ENCODE peak calls at places on chromosomes 7 and 10, in five cellular contexts. W is sigmoid colon, Z is A549, I is transverse colon, A is tibial nerve. B is an unnamed sample.

GRCh38 chr10:93437000-93437945 is 44.9 kb downstream of the MYOF start:
- DNase-seq in W (peak; percentile 98), Z (peak; percentile 89), I (peak; percentile 64), A (peak; percentile 83), B (peak; percentile 84)

GRCh38 chr7:47506716-47507354 is 75.1 kb downstream of the TNS3 start:
- DNase-seq in W (no peak), Z (no peak), I (no peak), A (no peak), B (peak; percentile 53)

GRCh38 chr7:93359520-93360198 is 127.5 kb downstream of the VPS50 start:
- DNase-seq in W (no peak), Z (no peak), I (no peak), A (no peak), B (no peak)

GRCh38 chr7:109545686-109546085 is 976.0 kb downstream of the DNAJB9 start:
- DNase-seq in W (no peak), Z (no peak), I (no peak), A (no peak), B (no peak)

GRCh38 chr10:61970182-61971015 is 68.9 kb downstream of the ARID5B start:
- DNase-seq in W (no peak), Z (no peak), I (no peak), A (no peak), B (no peak)

GRCh38 chr10:94571528-94571927 is 25.9 kb downstream of the HELLS start:
- DNase-seq in W (no peak), Z (no peak), I (no peak), A (no peak), B (no peak)

GRCh38 chr10:43249151-43249961 is 17.5 kb downstream of the RASGEF1A start:
- DNase-seq in W (peak; percentile 40), Z (no peak), I (no peak), A (no peak), B (peak; percentile 8)

GRCh38 chr10:123270221-123270620 is 116.0 kb downstream of the BUB3 start:
- DNase-seq in W (no peak), Z (no peak), I (no peak), A (no peak), B (no peak)

GRCh38 chr10:125014984-125015944 is 73.3 kb downstream of the ZRANB1 start:
- DNase-seq in W (peak; percentile 72), Z (no peak), I (no peak), A (no peak), B (no peak)

GRCh38 chr7:105461518-105461917 is 60.6 kb downstream of the PUS7 start:
- DNase-seq in W (no peak), Z (no peak), I (no peak), A (no peak), B (no peak)

GRCh38 chr7:35454575-35455385 is 200.9 kb upstream of the TBX20 start:
- DNase-seq in W (no peak), Z (no peak), I (no peak), A (no peak), B (peak; percentile 33)

GRCh38 chr10:89879121-89879520 is 177.7 kb downstream of the KIF20B start:
- DNase-seq in W (no peak), Z (no peak), I (no peak), A (no peak), B (no peak)

GRCh38 chr10:50375051-50375452 is 123.7 kb upstream of the ASAH2 start:
- DNase-seq in W (no peak), Z (no peak), I (no peak), A (no peak), B (no peak)

GRCh38 chr7:16071246-16071857 is 350.0 kb downstream of the CRPPA start:
- DNase-seq in W (no peak), Z (peak; percentile 25), I (peak; percentile 10), A (no peak), B (no peak)

GRCh38 chr7:80432166-80432565 is 79.7 kb downstream of the GNAT3 start:
- DNase-seq in W (no peak), Z (no peak), I (no peak), A (no peak), B (no peak)

GRCh38 chr7:55784151-55784550 is 78.4 kb downstream of the SEPTIN14 start:
- DNase-seq in W (no peak), Z (no peak), I (no peak), A (no peak), B (no peak)

GRCh38 chr10:69800109-69800508 is 1.6 kb upstream of the COL13A1 start:
- DNase-seq in W (no peak), Z (peak; percentile 72), I (peak; percentile 51), A (peak; percentile 55), B (no peak)

GRCh38 chr10:69912584-69912983 is 110.9 kb downstream of the COL13A1 start:
- DNase-seq in W (no peak), Z (no peak), I (peak; percentile 55), A (no peak), B (no peak)

GRCh38 chr7:137994091-137994688 is 7.7 kb downstream of the CREB3L2 start:
- DNase-seq in W (no peak), Z (no peak), I (no peak), A (no peak), B (no peak)

GRCh38 chr10:111206521-111206920 is 129.7 kb downstream of the ADRA2A start:
- DNase-seq in W (no peak), Z (no peak), I (peak; percentile 16), A (no peak), B (no peak)

GRCh38 chr10:110445871-110446270 is 51.8 kb upstream of the DUSP5 start:
- DNase-seq in W (peak; percentile 8), Z (no peak), I (no peak), A (no peak), B (no peak)

GRCh38 chr10:124232686-124233545 is 139.5 kb upstream of the CHST15 start:
- DNase-seq in W (peak; percentile 74), Z (no peak), I (no peak), A (no peak), B (no peak)

GRCh38 chr10:113578766-113579165 is 25.9 kb downstream of the HABP2 start:
- DNase-seq in W (no peak), Z (no peak), I (no peak), A (no peak), B (no peak)

GRCh38 chr10:4351723-4352565 is 474.1 kb upstream of the AKR1E2 start:
- DNase-seq in W (no peak), Z (no peak), I (no peak), A (no peak), B (no peak)

GRCh38 chr10:103739039-103739764 is 116.2 kb downstream of the SH3PXD2A start:
- DNase-seq in W (peak; percentile 87), Z (no peak), I (peak; percentile 40), A (peak; percentile 17), B (peak; percentile 77)

GRCh38 chr10:22615819-22616499 is 98.4 kb downstream of the PIP4K2A start:
- DNase-seq in W (peak; percentile 73), Z (no peak), I (peak; percentile 65), A (peak; percentile 21), B (no peak)

GRCh38 chr10:33334170-33334838 is at the start of gene NRP1:
- DNase-seq in W (peak; percentile 67), Z (no peak), I (peak; percentile 32), A (peak; percentile 40), B (peak; percentile 45)

GRCh38 chr7:23277359-23277989 is 21.7 kb upstream of the MALSU1 start:
- DNase-seq in W (no peak), Z (peak; percentile 60), I (no peak), A (peak; percentile 32), B (no peak)

GRCh38 chr7:50470250-50471163 is 20.4 kb upstream of the FIGNL1 start:
- DNase-seq in W (no peak), Z (no peak), I (no peak), A (no peak), B (no peak)

GRCh38 chr10:89887830-89888229 is 186.4 kb downstream of the KIF20B start:
- DNase-seq in W (no peak), Z (no peak), I (no peak), A (no peak), B (no peak)

GRCh38 chr7:37571806-37572205 is 111.8 kb upstream of the GPR141 start:
- DNase-seq in W (no peak), Z (no peak), I (no peak), A (no peak), B (no peak)

GRCh38 chr10:31013331-31013730 is 18.3 kb downstream of the ZNF438 start:
- DNase-seq in W (no peak), Z (no peak), I (no peak), A (no peak), B (no peak)

GRCh38 chr10:5546891-5547683 is 22.3 kb downstream of the CALML3 start:
- DNase-seq in W (peak; percentile 70), Z (peak; percentile 89), I (peak; percentile 88), A (no peak), B (peak; percentile 32)
- H3K4me3 ChIP-seq in W (no peak overlapping the region), Z (peak overlapping the region; percentile 20), I (no peak overlapping the region), A (peak overlapping the region; percentile 10), B (no peak overlapping the region)

GRCh38 chr7:141551080-141551772 is at the start of gene AGK:
- DNase-seq in W (peak; percentile 81), Z (peak; percentile 76), I (peak; percentile 69), A (peak; percentile 32), B (peak; percentile 73)
- TF ChIP-seq EP300 in W (no peak), Z (no peak), I (no peak), A (peak; percentile 63), B (no peak)

GRCh38 chr7:88291401-88292173 is 15.1 kb downstream of the STEAP4 start:
- DNase-seq in W (no peak), Z (no peak), I (no peak), A (no peak), B (no peak)

GRCh38 chr7:88293866-88294265 is 12.8 kb downstream of the STEAP4 start:
- DNase-seq in W (no peak), Z (no peak), I (no peak), A (no peak), B (no peak)

DNA sequence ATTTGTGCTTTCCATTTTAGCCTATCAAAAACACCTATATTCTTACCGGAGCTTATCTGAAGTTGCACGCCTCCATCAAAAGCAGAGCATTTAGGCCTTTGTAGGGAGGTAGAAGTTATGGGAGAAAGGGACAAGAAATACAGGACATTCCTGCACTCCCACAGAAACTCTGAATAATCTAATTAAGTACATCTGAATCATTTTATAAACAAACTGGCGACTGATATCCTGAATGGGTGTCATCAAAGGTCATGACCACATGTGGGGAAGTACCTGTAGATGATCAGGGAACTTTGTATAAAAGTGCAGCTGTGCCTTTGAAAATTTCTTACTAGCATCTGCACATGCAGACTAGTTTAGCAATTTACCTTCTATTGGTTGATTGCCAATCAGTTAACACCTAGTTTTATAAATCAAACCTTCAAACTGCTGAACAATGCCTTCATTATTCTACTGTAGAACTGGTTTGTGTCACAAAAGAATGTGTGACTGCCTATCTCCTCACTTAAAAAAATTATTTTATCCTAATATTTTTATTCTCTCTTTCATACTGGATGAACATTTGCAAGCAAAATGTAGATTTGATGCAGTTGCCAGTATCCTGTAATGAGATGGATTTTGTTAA is 17.1 kb downstream of the STEAP4 start:
- DNase-seq in W (no peak), Z (no peak), I (no peak), A (no peak), B (no peak)
- H3K4me3 ChIP-seq in W (no peak overlapping the region), Z (no peak overlapping the region), I (no peak overlapping the region), A (no peak overlapping the region), B (no peak overlapping the region)

GRCh38 chr7:111784311-111784710 is 222.0 kb upstream of the IMMP2L start:
- DNase-seq in W (no peak), Z (no peak), I (no peak), A (no peak), B (no peak)

GRCh38 chr7:111789880-111790279 is 227.6 kb upstream of the IMMP2L start:
- DNase-seq in W (no peak), Z (no peak), I (no peak), A (no peak), B (no peak)

GRCh38 chr7:111784971-111785575 is 222.8 kb upstream of the IMMP2L start:
- DNase-seq in W (no peak), Z (no peak), I (no peak), A (no peak), B (no peak)

GRCh38 chr7:111783867-111784266 is 221.6 kb upstream of the IMMP2L start:
- DNase-seq in W (no peak), Z (no peak), I (no peak), A (no peak), B (no peak)

GRCh38 chr7:111788426-111788825 is 226.1 kb upstream of the IMMP2L start:
- DNase-seq in W (no peak), Z (no peak), I (no peak), A (no peak), B (no peak)
- TF ChIP-seq EP300 in W (no peak), Z (no peak), I (no peak), A (no peak), B (no peak)

B was measured in ovary.